ENCODE peak calls at places on chromosomes 1 and 21, in five cellular contexts. C is transverse colon; Q is astrocyte; D is colonic mucosa; V is CD4-positive, alpha-beta memory T cell. S is an unnamed sample.

GRCh38 chr1:38014171-38014570 is 1.6 kb downstream of the UTP11 start:
- DNase-seq in V (no peak), C (no peak), Q (no peak), D (no peak), S (no peak)

GRCh38 chr1:44985747-44986359 is 542 bp downstream of the EIF2B3 start:
- DNase-seq in V (no peak), D (no peak), C (no peak), Q (peak; percentile 13), S (no peak)

GRCh38 chr1:212607206-212607923 is 1.2 kb upstream of the ATF3 start:
- DNase-seq in C (peak; percentile 55), D (peak; percentile 63), V (no peak), Q (no peak), S (no peak)

GRCh38 chr1:208670778-208671177 is 426.6 kb upstream of the PLXNA2 start:
- DNase-seq in D (no peak), V (no peak), Q (no peak), C (no peak), S (no peak)

GRCh38 chr1:45097944-45098343 is 85.9 kb downstream of the UROD start:
- DNase-seq in Q (no peak), D (no peak), V (no peak), C (no peak), S (no peak)

GRCh38 chr1:193115629-193116227 is 6.1 kb upstream of the CDC73 start:
- DNase-seq in V (no peak), Q (peak; percentile 100), C (no peak), D (no peak), S (no peak)

GRCh38 chr21:16046625-16047340 is 317.0 kb downstream of the USP25 start:
- DNase-seq in C (no peak), Q (peak; percentile 30), V (no peak), D (no peak), S (no peak)

GRCh38 chr1:26701995-26702679 is 6.3 kb downstream of the ARID1A start:
- DNase-seq in Q (no peak), D (no peak), V (no peak), C (no peak), S (no peak)

GRCh38 chr21:44300262-44300959 is 558 bp downstream of the PFKL start:
- DNase-seq in Q (peak; percentile 16), V (peak; percentile 52), C (peak; percentile 87), D (peak; percentile 85), S (peak; percentile 49)

GRCh38 chr21:45545691-45546531 is 3.7 kb upstream of the SLC19A1 start:
- DNase-seq in C (no peak), V (no peak), Q (no peak), D (peak; percentile 15), S (no peak)

DNA sequence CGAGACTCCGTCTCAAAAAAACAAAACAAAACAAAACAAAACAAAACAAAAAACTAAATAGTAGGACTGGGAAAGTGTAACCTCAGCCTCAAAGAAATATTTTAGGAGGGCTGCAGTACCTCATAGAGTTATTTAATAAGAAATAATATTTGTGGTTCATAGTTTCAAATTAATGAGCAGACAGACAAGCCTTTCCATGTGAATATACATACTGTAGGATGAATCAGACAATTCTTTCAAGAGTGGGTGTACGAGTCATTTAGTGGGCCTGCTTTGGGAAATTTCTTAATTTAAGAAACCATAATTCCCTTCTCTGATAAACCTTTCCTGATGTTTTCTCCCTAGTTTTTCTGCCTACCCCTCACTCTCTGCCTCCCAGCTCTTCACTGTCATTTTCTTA is 52.5 kb downstream of the CDC14A start:
- DNase-seq in D (no peak), C (no peak), V (no peak), Q (peak; percentile 25), S (no peak)
- H3K4me1 ChIP-seq in D (no peaks in the 10 kb centered on the region), C (peaks cover 11% of the 10 kb centered on the region), V (peaks cover 97% of the 10 kb centered on the region), Q (no peaks in the 10 kb centered on the region), S (no peaks in the 10 kb centered on the region)

DNA sequence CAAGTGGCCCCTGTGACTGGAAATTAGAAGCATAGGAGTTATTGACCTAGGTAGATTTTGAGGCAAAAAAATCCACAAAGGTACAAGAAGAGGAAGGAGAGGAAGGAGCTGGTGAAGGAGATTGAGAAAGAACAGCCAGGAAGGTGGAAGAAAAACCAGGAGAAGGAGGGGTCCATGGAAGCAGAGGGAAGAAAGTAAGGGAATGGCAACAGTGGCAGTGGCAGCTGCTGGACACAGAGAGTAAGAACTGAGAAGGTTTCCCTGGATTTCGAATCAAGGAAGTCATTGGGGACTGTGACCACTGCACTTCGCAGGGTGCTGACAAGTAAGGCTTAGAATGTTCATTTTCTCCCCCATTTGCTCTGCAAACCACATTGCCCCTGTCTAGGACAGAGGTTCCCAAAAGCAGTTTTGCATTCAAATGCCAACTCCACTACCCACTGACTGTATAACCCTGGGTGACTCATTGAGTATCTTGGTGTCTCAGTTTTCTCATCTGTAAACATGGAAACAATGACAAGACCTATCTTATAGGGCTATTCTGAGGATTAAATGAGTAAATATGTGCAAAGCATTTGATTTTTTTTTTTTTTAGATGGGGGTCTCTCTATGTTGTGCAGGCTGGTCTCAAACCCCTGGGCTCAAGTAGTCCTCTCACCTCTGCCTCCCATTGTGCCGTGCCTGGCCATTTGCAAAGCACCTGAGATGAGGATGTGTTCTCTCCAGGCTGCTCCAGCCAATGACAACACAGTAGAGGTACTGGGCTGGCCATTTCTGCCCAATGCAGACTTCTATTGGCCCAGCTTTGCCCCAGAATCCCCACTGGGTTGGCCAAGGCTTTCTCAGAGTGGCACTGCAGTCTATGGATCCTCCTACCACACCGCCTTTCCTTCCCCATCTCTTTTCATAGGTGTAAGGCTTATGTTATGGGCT is 9.3 kb upstream of the CAPN2 start:
- DNase-seq in C (no peak), V (no peak), Q (peak; percentile 66), D (no peak), S (no peak)
- H3K4me3 ChIP-seq in C (no peak overlapping the region), V (no peak overlapping the region), Q (peak overlapping the region; percentile 40), D (no peak overlapping the region), S (no peak overlapping the region)

GRCh38 chr1:12536023-12536639 is 81.9 kb downstream of the DHRS3 start:
- DNase-seq in Q (no peak), D (no peak), V (no peak), C (no peak), S (no peak)
- H3K4me1 ChIP-seq in Q (peaks cover 14% of the 10 kb centered on the region), D (no peaks in the 10 kb centered on the region), V (no peaks in the 10 kb centered on the region), C (peaks cover 3% of the 10 kb centered on the region), S (no peaks in the 10 kb centered on the region)

GRCh38 chr1:66396212-66396890 is 137.6 kb upstream of the SGIP1 start:
- DNase-seq in C (no peak), D (no peak), V (no peak), Q (no peak), S (no peak)
- H3K4me3 ChIP-seq in C (no peak overlapping the region), D (no peak overlapping the region), V (no peak overlapping the region), Q (no peak overlapping the region), S (no peak overlapping the region)